ENCODE peak calls at places on chromosomes 5 and 9, in seven cellular contexts. D is T follicular helper cell; J is neural crest cell; Q is activated B cell treated with CpG ODN at 0.5 μM for 24 hours; Y is RWPE1; E is non-pigmented ciliary epithelial cell; A is activated CD4-positive, alpha-beta T cell treated with anti-CD3 and anti-CD28 coated beads for 4 hours. M is an unnamed sample.

GRCh38 chr9:83208065-83208850 is 145.3 kb upstream of the RASEF start:
- DNase-seq in D (no peak), Q (no peak), Y (no peak), E (no peak), J (no peak), A (no peak), M (no peak)

GRCh38 chr9:129432671-129433154 is 188.2 kb downstream of the C9orf50 start:
- DNase-seq in D (no peak), E (no peak), J (no peak), A (no peak), Y (no peak), Q (no peak), M (no peak)

GRCh38 chr5:103120607-103121200 is 603 bp downstream of the PPIP5K2 start:
- DNase-seq in D (no peak), Y (peak), E (no peak), J (no peak), A (no peak), Q (no peak), M (peak)

GRCh38 chr5:144864113-144864512 is 693.4 kb downstream of the KCTD16 start:
- DNase-seq in E (no peak), D (no peak), Q (no peak), J (no peak), A (no peak), Y (no peak), M (no peak)

GRCh38 chr9:119588874-119589560 is 219.8 kb upstream of the BRINP1 start:
- DNase-seq in D (no peak), Q (no peak), E (no peak), Y (no peak), A (no peak), J (no peak), M (no peak)

GRCh38 chr5:850511-851006 is at the start of gene ZDHHC11:
- DNase-seq in Y (no peak), D (no peak), J (peak), A (no peak), Q (peak), E (no peak), M (no peak)

GRCh38 chr5:146753618-146754123 is 124.9 kb downstream of the PPP2R2B start:
- DNase-seq in J (no peak), D (no peak), E (no peak), Q (no peak), A (no peak), Y (no peak), M (no peak)

GRCh38 chr5:64229163-64229774 is 63.6 kb downstream of the RNF180 start:
- DNase-seq in D (no peak), Y (peak), A (no peak), J (no peak), E (peak), Q (no peak), M (peak)

GRCh38 chr5:50767588-50767987 is 101.2 kb downstream of the PARP8 start:
- DNase-seq in D (no peak), Y (no peak), J (no peak), E (peak), A (no peak), Q (no peak), M (peak)

M was measured in LHCN-M2.